ENCODE peak calls at places on chromosomes 16 and 17, in six cellular contexts. Y is NCI-H1436, R is NCI-H69, M is astrocyte of the spinal cord, J is heart left ventricle, C is iris pigment epithelial cell. L is an unnamed sample.

GRCh38 chr17:76495663-76496400 is 5.4 kb downstream of the RHBDF2 start:
- DNase-seq in C (no peak), R (peak; percentile 21), M (no peak), J (no peak), Y (no peak), L (no peak)

GRCh38 chr17:78144146-78144719 is 2.0 kb upstream of the C17orf99 start:
- DNase-seq in M (peak; percentile 79), Y (no peak), C (peak; percentile 77), J (peak; percentile 88), R (peak; percentile 81), L (no peak)

GRCh38 chr16:78762222-78762621 is 662.8 kb downstream of the WWOX start:
- DNase-seq in C (no peak), M (no peak), J (no peak), R (no peak), Y (no peak), L (no peak)

GRCh38 chr17:8448310-8448709 is 12.6 kb downstream of the NDEL1 start:
- DNase-seq in J (no peak), C (no peak), M (no peak), R (no peak), Y (no peak), L (no peak)

GRCh38 chr16:4535627-4536108 is 2.9 kb downstream of the CDIP1 start:
- DNase-seq in C (no peak), M (no peak), R (no peak), J (no peak), Y (no peak), L (no peak)

GRCh38 chr17:511833-512251 is 159.2 kb upstream of the RPH3AL start:
- DNase-seq in Y (no peak), C (peak; percentile 58), R (no peak), M (no peak), J (no peak), L (peak; percentile 48)

GRCh38 chr17:36849871-36850348 is 87.4 kb upstream of the LHX1 start:
- DNase-seq in M (peak; percentile 44), C (peak; percentile 85), R (no peak), J (no peak), Y (no peak), L (peak; percentile 49)

GRCh38 chr16:59045496-59045895 is 311.4 kb upstream of the GOT2 start:
- DNase-seq in C (no peak), M (no peak), R (no peak), J (no peak), Y (no peak), L (no peak)

GRCh38 chr17:16061631-16062030 is 62.0 kb downstream of the TTC19 start:
- DNase-seq in J (no peak), R (no peak), M (no peak), Y (no peak), C (no peak), L (no peak)

GRCh38 chr16:81901483-81901882 is 109.8 kb downstream of the SDR42E1 start:
- DNase-seq in J (no peak), M (peak; percentile 46), C (peak; percentile 75), Y (no peak), R (peak; percentile 1), L (no peak)

GRCh38 chr16:66682271-66682670 is 14.3 kb downstream of the CMTM4 start:
- DNase-seq in Y (no peak), R (no peak), J (no peak), C (peak; percentile 44), M (peak; percentile 61), L (no peak)

GRCh38 chr17:82407255-82407654 is 10.9 kb upstream of the HEXD start:
- DNase-seq in C (peak; percentile 26), J (peak; percentile 67), Y (no peak), R (no peak), M (peak; percentile 60), L (no peak)

GRCh38 chr16:69481901-69482341 is 57.5 kb downstream of the CYB5B start:
- DNase-seq in J (peak; percentile 90), C (peak; percentile 62), M (peak; percentile 64), R (peak; percentile 42), Y (no peak), L (no peak)

GRCh38 chr17:15498107-15498506 is 30.7 kb upstream of the CDRT4 start:
- DNase-seq in M (no peak), Y (no peak), R (no peak), C (peak; percentile 23), J (no peak), L (peak; percentile 58)

GRCh38 chr16:31487720-31488629 is 5.1 kb downstream of the SLC5A2 start:
- DNase-seq in R (peak; percentile 82), C (peak; percentile 25), J (no peak), M (no peak), Y (peak; percentile 65), L (peak; percentile 69)

GRCh38 chr17:39183045-39183444 is 14.4 kb downstream of the CACNB1 start:
- DNase-seq in M (no peak), Y (no peak), C (no peak), J (no peak), R (no peak), L (no peak)

GRCh38 chr17:48160177-48160967 is 52.8 kb downstream of the SNX11 start:
- DNase-seq in R (peak; percentile 99), M (no peak), C (no peak), Y (no peak), J (no peak), L (no peak)

GRCh38 chr16:86342161-86342560 is 168.2 kb upstream of the FOXF1 start:
- DNase-seq in Y (no peak), C (no peak), J (no peak), R (no peak), M (no peak), L (no peak)

GRCh38 chr17:57256708-57257112 is 387 bp downstream of the MSI2 start:
- DNase-seq in J (no peak), Y (peak; percentile 40), R (peak; percentile 79), C (peak; percentile 25), M (peak; percentile 33), L (peak; percentile 56)

GRCh38 chr16:81035398-81035974 is at the start of gene ATMIN:
- DNase-seq in J (peak; percentile 85), Y (peak; percentile 83), C (peak; percentile 77), R (peak; percentile 91), M (peak; percentile 83), L (peak; percentile 88)

GRCh38 chr17:76119409-76120371 is 16.1 kb upstream of the EXOC7 start:
- DNase-seq in Y (no peak), M (no peak), J (no peak), R (no peak), C (no peak), L (no peak)

GRCh38 chr17:38509008-38509771 is 80.9 kb downstream of the ARHGAP23 start:
- DNase-seq in R (peak; percentile 84), Y (no peak), J (peak; percentile 78), C (peak; percentile 92), M (peak; percentile 92), L (peak; percentile 67)

GRCh38 chr17:57257213-57257873 is 1.0 kb downstream of the MSI2 start:
- DNase-seq in R (peak; percentile 67), C (no peak), J (no peak), M (no peak), Y (no peak), L (peak; percentile 82)

GRCh38 chr17:50909765-50910661 is 43.9 kb upstream of the TOB1 start:
- DNase-seq in Y (no peak), J (no peak), C (no peak), R (no peak), M (no peak), L (peak; percentile 43)

GRCh38 chr17:79760197-79760906 is 17.6 kb upstream of the CBX2 start:
- DNase-seq in Y (no peak), M (no peak), C (no peak), J (no peak), R (no peak), L (no peak)

GRCh38 chr16:66271074-66272060 is 95.1 kb upstream of the CDH5 start:
- DNase-seq in C (no peak), J (no peak), R (no peak), M (no peak), Y (no peak), L (no peak)

GRCh38 chr17:76071497-76072148 is 694 bp downstream of the SRP68 start:
- DNase-seq in R (no peak), Y (no peak), J (no peak), C (no peak), M (no peak), L (no peak)

GRCh38 chr16:25256821-25257503 is 683 bp downstream of the ZKSCAN2 start:
- DNase-seq in M (peak; percentile 20), R (peak; percentile 66), C (peak; percentile 25), Y (no peak), J (no peak), L (peak; percentile 56)

GRCh38 chr16:27649021-27649420 is 99.1 kb downstream of the KATNIP start:
- DNase-seq in R (no peak), M (no peak), Y (no peak), C (no peak), J (no peak), L (no peak)

GRCh38 chr16:84486126-84486525 is 18.3 kb downstream of the MEAK7 start:
- DNase-seq in M (no peak), J (no peak), R (no peak), C (no peak), Y (no peak), L (no peak)

GRCh38 chr16:86096850-86097249 is 197.9 kb downstream of the IRF8 start:
- DNase-seq in R (no peak), Y (no peak), C (no peak), M (no peak), J (no peak), L (no peak)

GRCh38 chr17:8994319-8994718 is 27.0 kb upstream of the NTN1 start:
- DNase-seq in R (peak; percentile 16), M (peak; percentile 32), J (peak; percentile 73), C (peak; percentile 47), Y (peak; percentile 15), L (peak; percentile 67)

GRCh38 chr17:57948555-57949420 is 6.4 kb downstream of the CUEDC1 start:
- DNase-seq in J (peak; percentile 49), M (peak; percentile 96), R (no peak), Y (no peak), C (peak; percentile 94), L (no peak)

GRCh38 chr16:50884066-50884860 is 142.4 kb downstream of the CYLD start:
- DNase-seq in Y (no peak), J (no peak), M (no peak), R (no peak), C (no peak), L (no peak)

GRCh38 chr16:19639986-19640421 is 78.0 kb downstream of the KNOP1 start:
- DNase-seq in R (no peak), C (no peak), J (no peak), Y (no peak), M (no peak), L (no peak)

GRCh38 chr16:19410435-19411153 is 7.1 kb upstream of the TMC5 start:
- DNase-seq in M (no peak), Y (no peak), R (peak; percentile 88), J (peak; percentile 26), C (no peak), L (peak; percentile 63)

GRCh38 chr16:51845586-51845985 is 694.5 kb upstream of the SALL1 start:
- DNase-seq in Y (no peak), J (no peak), C (no peak), R (no peak), M (no peak), L (no peak)

GRCh38 chr16:55832788-55833583 is at the start of gene CES1:
- DNase-seq in C (no peak), M (no peak), J (no peak), Y (no peak), R (no peak), L (peak; percentile 81)

GRCh38 chr17:5631958-5632357 is 47.6 kb upstream of the NLRP1 start:
- DNase-seq in Y (no peak), R (peak; percentile 5), C (no peak), J (no peak), M (no peak), L (no peak)